ENCODE peak calls at places on chromosomes 5 and 9, in five cellular contexts. G, X, K, F and R are unnamed samples.
A peak's percentile ranks its signal among the peaks of the same experiment; 100 is the strongest.

GRCh38 chr5:7850533-7851239 is at the start of gene CFAP90:
- DNase-seq in K (peak; percentile 23), X (peak; percentile 65), G (peak; percentile 47), F (no peak), R (peak; percentile 36)

GRCh38 chr9:76676857-76677256 is 87.4 kb upstream of the PCA3 start:
- DNase-seq in G (no peak), F (no peak), K (no peak), X (no peak), R (no peak)

GRCh38 chr5:132054697-132055440 is 5.6 kb upstream of the IL3 start:
- DNase-seq in X (no peak), K (no peak), G (no peak), F (no peak), R (no peak)

GRCh38 chr5:113271015-113271414 is 163.8 kb downstream of the TSSK1B start:
- DNase-seq in F (no peak), X (no peak), G (no peak), K (no peak), R (no peak)

GRCh38 chr5:160833806-160834205 is 18.2 kb downstream of the ATP10B start:
- DNase-seq in X (no peak), G (no peak), F (no peak), K (no peak), R (no peak)

GRCh38 chr9:91332476-91333231 is 29.1 kb downstream of the AUH start:
- DNase-seq in G (no peak), K (no peak), X (no peak), F (no peak), R (no peak)

GRCh38 chr9:136311433-136312375 is 7.8 kb upstream of the CCDC187 start:
- DNase-seq in X (no peak), G (no peak), K (no peak), F (no peak), R (no peak)

GRCh38 chr9:92976436-92976835 is 29.1 kb downstream of the FGD3 start:
- DNase-seq in G (no peak), X (no peak), K (no peak), F (no peak), R (no peak)

GRCh38 chr5:157520911-157521703 is 54.5 kb downstream of the ADAM19 start:
- DNase-seq in X (no peak), G (no peak), F (no peak), K (no peak), R (no peak)

GRCh38 chr9:133514475-133515239 is 10.1 kb downstream of the MYMK start:
- DNase-seq in F (no peak), X (no peak), K (no peak), G (no peak), R (no peak)

GRCh38 chr5:109653042-109653441 is 36.7 kb upstream of the MAN2A1 start:
- DNase-seq in X (no peak), K (no peak), G (no peak), F (no peak), R (no peak)

GRCh38 chr9:133981958-133982681 is 10.0 kb downstream of the VAV2 start:
- DNase-seq in F (no peak), K (no peak), X (no peak), G (peak; percentile 39), R (no peak)

GRCh38 chr9:84863372-84863771 is 193.8 kb downstream of the NTRK2 start:
- DNase-seq in F (no peak), K (no peak), G (no peak), X (no peak), R (no peak)

GRCh38 chr5:154850255-154851062 is at the start of gene FAXDC2:
- DNase-seq in G (no peak), F (peak; percentile 62), K (no peak), X (peak; percentile 40), R (no peak)

GRCh38 chr5:148708854-148709253 is 54.5 kb upstream of the HTR4 start:
- DNase-seq in X (no peak), F (no peak), G (no peak), K (no peak), R (no peak)

GRCh38 chr9:110688329-110688728 is 19.7 kb downstream of the MUSK start:
- DNase-seq in F (no peak), X (no peak), K (no peak), G (no peak), R (no peak)

GRCh38 chr5:112755703-112756102 is 18.0 kb downstream of the APC start:
- DNase-seq in F (no peak), K (no peak), G (no peak), X (no peak), R (no peak)

GRCh38 chr9:133782157-133783130 is 44.3 kb upstream of the SARDH start:
- DNase-seq in G (peak; percentile 71), X (peak; percentile 86), F (peak; percentile 23), K (peak; percentile 59), R (peak; percentile 87)

GRCh38 chr5:92644271-92644886 is 936.6 kb downstream of the NR2F1-AS1 start:
- DNase-seq in G (no peak), X (no peak), F (no peak), K (no peak), R (no peak)

GRCh38 chr5:158045696-158046095 is 186.8 kb upstream of the CLINT1 start:
- DNase-seq in X (no peak), F (no peak), G (no peak), K (no peak), R (no peak)

GRCh38 chr5:66122379-66123034 is 21.6 kb upstream of the SREK1 start:
- DNase-seq in G (no peak), F (no peak), X (no peak), K (no peak), R (no peak)

GRCh38 chr5:59174248-59174844 is 591.5 kb downstream of the RAB3C start:
- DNase-seq in G (peak; percentile 48), K (peak; percentile 37), F (no peak), X (no peak), R (peak; percentile 26)

GRCh38 chr5:133942589-133943474 is 25.6 kb downstream of the C5orf15 start:
- DNase-seq in G (no peak), X (no peak), F (no peak), K (no peak), R (no peak)

GRCh38 chr9:83379045-83379444 is 159.2 kb downstream of the FRMD3 start:
- DNase-seq in F (no peak), K (no peak), X (no peak), G (no peak), R (no peak)

GRCh38 chr9:78234810-78235209 is 1.1 kb upstream of the CEP78 start:
- DNase-seq in G (no peak), K (no peak), F (no peak), X (no peak), R (no peak)

GRCh38 chr5:172897691-172898512 is 61.3 kb upstream of the RPL26L1 start:
- DNase-seq in K (no peak), F (no peak), X (no peak), G (no peak), R (no peak)

GRCh38 chr5:61055434-61056006 is 106.7 kb downstream of the SMIM15 start:
- DNase-seq in F (no peak), K (no peak), X (no peak), G (no peak), R (peak; percentile 27)

GRCh38 chr5:179307931-179308471 is 37.3 kb downstream of the ADAMTS2 start:
- DNase-seq in X (no peak), K (no peak), G (peak; percentile 24), F (no peak), R (no peak)

GRCh38 chr5:156934450-156935211 is 28.4 kb downstream of the TIMD4 start:
- DNase-seq in X (peak; percentile 26), K (peak; percentile 46), F (no peak), G (peak; percentile 68), R (peak; percentile 59)

GRCh38 chr5:103031607-103032006 is 88.3 kb downstream of the GIN1 start:
- DNase-seq in G (no peak), F (no peak), K (no peak), X (no peak), R (no peak)

GRCh38 chr9:90843530-90843929 is 41.9 kb downstream of the SYK start:
- DNase-seq in G (no peak), K (no peak), F (no peak), X (no peak), R (no peak)

GRCh38 chr5:92613546-92613945 is 967.5 kb downstream of the NR2F1-AS1 start:
- DNase-seq in F (no peak), G (no peak), X (no peak), K (no peak), R (no peak)

GRCh38 chr9:69748304-69748703 is 11.5 kb downstream of the PTAR1 start:
- DNase-seq in K (no peak), X (no peak), G (no peak), F (no peak), R (no peak)

GRCh38 chr5:7347377-7347776 is 48.6 kb upstream of the ADCY2 start:
- DNase-seq in F (no peak), K (no peak), X (no peak), G (no peak), R (no peak)

GRCh38 chr9:137127301-137128157 is 11.4 kb upstream of the GRIN1 start:
- DNase-seq in G (peak; percentile 62), X (no peak), F (no peak), K (no peak), R (peak; percentile 51)

GRCh38 chr9:133161542-133161950 is 2.2 kb downstream of the GBGT1 start:
- DNase-seq in K (no peak), G (peak; percentile 22), X (no peak), F (no peak), R (no peak)

GRCh38 chr9:9563817-9564216 is 1049.0 kb downstream of the PTPRD start:
- DNase-seq in F (no peak), X (no peak), G (no peak), K (no peak), R (no peak)

GRCh38 chr5:55969956-55970355 is 24.8 kb downstream of the IL6ST start:
- DNase-seq in G (no peak), F (no peak), K (no peak), X (no peak), R (no peak)